ENCODE peak calls at places on chromosomes 6 and 20, in seven cellular contexts. J is colonic mucosa, M is H1, H is pancreas, P is cardiac fibroblast, T is HepG2, O is psoas muscle. V is an unnamed sample.

GRCh38 chr20:35284267-35284991 is at the start of gene EIF6:
- DNase-seq in T (peak), H (peak), M (peak), O (peak), J (peak), P (peak), V (peak)

GRCh38 chr20:9555781-9556180 is 41.4 kb downstream of the LAMP5 start:
- DNase-seq in H (no peak), P (no peak), M (no peak), O (no peak), T (no peak), J (no peak), V (no peak)

GRCh38 chr20:63345328-63346100 is 15.6 kb downstream of the CHRNA4 start:
- DNase-seq in T (no peak), O (no peak), H (peak), M (no peak), J (no peak), P (peak), V (no peak)

GRCh38 chr20:40855269-40855668 is 166.2 kb upstream of the MAFB start:
- DNase-seq in P (no peak), O (no peak), M (no peak), H (no peak), T (no peak), J (no peak), V (no peak)

GRCh38 chr6:72182337-72183246 is 296.2 kb downstream of the RIMS1 start:
- DNase-seq in H (peak), M (peak), P (peak), O (peak), J (peak), T (no peak), V (peak)

GRCh38 chr6:71886184-71887005 is at the start of gene RIMS1:
- DNase-seq in J (no peak), O (peak), T (no peak), M (no peak), P (peak), H (peak), V (no peak)

GRCh38 chr20:9392892-9393857 is 121.2 kb upstream of the LAMP5 start:
- DNase-seq in O (peak), H (peak), P (peak), M (peak), J (peak), T (peak), V (peak)

GRCh38 chr6:137661601-137662000 is 167.4 kb upstream of the OLIG3 start:
- DNase-seq in P (peak), M (peak), T (peak), O (no peak), J (peak), H (no peak), V (no peak)

GRCh38 chr6:115712562-115712961 is 348.1 kb downstream of the FRK start:
- DNase-seq in H (no peak), M (no peak), J (no peak), T (no peak), O (no peak), P (no peak), V (no peak)

GRCh38 chr6:101544286-101544685 is 150.8 kb downstream of the GRIK2 start:
- DNase-seq in O (no peak), P (no peak), H (no peak), T (no peak), J (no peak), M (no peak), V (no peak)

GRCh38 chr6:17280552-17281090 is 540 bp upstream of the RBM24 start:
- DNase-seq in J (peak), H (peak), P (no peak), T (no peak), O (peak), M (no peak), V (no peak)

GRCh38 chr6:138309695-138310094 is 68.0 kb upstream of the SMIM28 start:
- DNase-seq in T (no peak), P (no peak), M (no peak), O (no peak), H (no peak), J (no peak), V (no peak)

GRCh38 chr6:111207141-111207858 is 120.0 kb downstream of the SLC16A10 start:
- DNase-seq in H (no peak), M (no peak), O (no peak), T (no peak), P (peak), J (no peak), V (no peak)

GRCh38 chr6:5764401-5764955 is 242.2 kb downstream of the NRN1 start:
- DNase-seq in P (peak), M (no peak), T (no peak), O (peak), J (no peak), H (no peak), V (no peak)

GRCh38 chr6:132919028-132919427 is 104.7 kb downstream of the RPS12 start:
- DNase-seq in P (peak), T (no peak), H (no peak), J (no peak), O (no peak), M (no peak), V (no peak)

GRCh38 chr20:36932476-36933426 is 18.8 kb downstream of the SAMHD1 start:
- DNase-seq in H (no peak), P (peak), T (peak), O (no peak), M (no peak), J (no peak), V (no peak)

GRCh38 chr6:7463785-7464184 is 74.2 kb downstream of the RIOK1 start:
- DNase-seq in J (peak), T (peak), P (peak), H (no peak), M (no peak), O (no peak), V (no peak)

GRCh38 chr20:23214903-23215302 is 128.8 kb upstream of the CD93 start:
- DNase-seq in M (no peak), J (no peak), T (no peak), P (no peak), H (no peak), O (no peak), V (no peak)

GRCh38 chr20:51526105-51526470 is 16.4 kb downstream of the NFATC2 start:
- DNase-seq in M (no peak), J (no peak), T (no peak), O (no peak), H (no peak), P (no peak), V (peak)
- H3K4me3 ChIP-seq in M (no peak), J (no peak), T (no peak), O (peak), H (no peak), P (no peak), V (no peak)

GRCh38 chr6:135817035-135817434 is 34.5 kb upstream of the PDE7B start:
- DNase-seq in P (no peak), M (no peak), T (no peak), J (no peak), O (no peak), H (no peak), V (no peak)

GRCh38 chr6:135820340-135820739 is 31.2 kb upstream of the PDE7B start:
- DNase-seq in H (no peak), T (no peak), P (no peak), M (no peak), O (peak), J (no peak), V (no peak)

GRCh38 chr6:135814043-135814442 is 37.5 kb upstream of the PDE7B start:
- DNase-seq in P (no peak), T (peak), O (no peak), H (no peak), J (no peak), M (no peak), V (no peak)

GRCh38 chr6:135815216-135815615 is 36.3 kb upstream of the PDE7B start:
- DNase-seq in T (no peak), M (no peak), O (no peak), J (no peak), P (no peak), H (no peak), V (no peak)

GRCh38 chr6:135819665-135820064 is 31.8 kb upstream of the PDE7B start:
- DNase-seq in O (no peak), H (no peak), M (no peak), P (peak), J (no peak), T (no peak), V (no peak)
- TF ChIP-seq CTCF in O (no peak), H (no peak), M (no peak), P (no peak), J (no peak), T (no peak), V (no peak)

GRCh38 chr6:53216301-53216700 is 67.7 kb upstream of the GCM1 start:
- DNase-seq in J (no peak), P (no peak), T (no peak), M (no peak), O (no peak), H (no peak), V (no peak)

DNA sequence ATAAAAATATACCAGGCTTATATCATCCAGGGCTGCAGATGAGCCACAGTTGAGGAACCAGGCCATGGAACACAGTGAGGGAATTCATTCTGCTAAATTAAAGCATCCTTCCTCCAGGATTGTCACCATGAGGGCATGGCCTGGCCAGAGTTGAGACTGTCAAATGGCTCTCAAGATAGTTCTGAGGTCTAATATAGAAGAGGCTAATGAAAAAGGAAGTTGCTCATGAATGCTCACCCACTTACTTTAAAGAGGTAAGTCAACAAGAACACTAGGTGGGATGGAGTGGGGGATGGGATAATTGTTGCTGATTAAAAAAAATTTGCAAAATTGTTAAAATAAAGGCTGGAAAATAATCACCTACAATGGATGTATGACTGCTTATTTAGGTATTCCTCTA is 72.0 kb upstream of the GCM1 start:
- DNase-seq in J (no peak), H (no peak), M (no peak), O (no peak), T (no peak), P (no peak), V (no peak)
- H3K4me3 ChIP-seq in J (no peak), H (no peak), M (no peak), O (no peak), T (no peak), P (no peak), V (no peak)

GRCh38 chr6:91167846-91168245 is 581.0 kb upstream of the MAP3K7 start:
- DNase-seq in T (peak), M (no peak), H (no peak), P (no peak), O (no peak), J (no peak), V (no peak)
- TF ChIP-seq CTCF in T (no peak), M (peak), H (no peak), P (no peak), O (no peak), J (no peak), V (peak)

GRCh38 chr6:160973311-160973710 is 18.3 kb upstream of the MAP3K4 start:
- DNase-seq in O (peak), P (peak), H (no peak), J (peak), T (no peak), M (no peak), V (no peak)
- H3K4me3 ChIP-seq in O (no peak), P (no peak), H (no peak), J (no peak), T (no peak), M (no peak), V (no peak)

GRCh38 chr6:154805288-154805911 is 72.2 kb downstream of the SCAF8 start:
- DNase-seq in T (peak), P (peak), H (no peak), M (no peak), J (no peak), O (no peak), V (no peak)
- TF ChIP-seq CTCF in T (peak), P (peak), H (peak), M (peak), J (no peak), O (peak), V (peak)

V was measured in LNCaP clone FGC.